ENCODE peak calls at places on chromosome 6, in seven cellular contexts. Q, B, Y, C, J, F and E are unnamed samples.
A peak's percentile ranks its signal among the peaks of the same experiment; 100 is the strongest.

GRCh38 chr6:131945971-131946370 is 5.2 kb downstream of the CCN2 start:
- DNase-seq in Q (no peak), B (no peak), Y (no peak), C (no peak), J (no peak), F (no peak), E (no peak)

GRCh38 chr6:21732731-21733130 is 139.2 kb downstream of the SOX4 start:
- DNase-seq in Q (peak; percentile 55), B (no peak), Y (no peak), C (no peak), J (no peak), F (no peak), E (no peak)

GRCh38 chr6:165183071-165183470 is 126.3 kb downstream of the C6orf118 start:
- DNase-seq in Q (no peak), B (no peak), Y (no peak), C (no peak), J (no peak), F (no peak), E (no peak)

GRCh38 chr6:41815587-41815986 is 28.1 kb downstream of the TOMM6 start:
- DNase-seq in Q (no peak), B (no peak), Y (no peak), C (no peak), J (no peak), F (no peak), E (no peak)

GRCh38 chr6:82989891-82990290 is 75.8 kb downstream of the UBE3D start:
- DNase-seq in Q (no peak), B (no peak), Y (no peak), C (no peak), J (no peak), F (no peak), E (no peak)

GRCh38 chr6:118869894-118870665 is 23.9 kb upstream of the ASF1A start:
- DNase-seq in Q (no peak), B (no peak), Y (no peak), C (no peak), J (no peak), F (no peak), E (no peak)

GRCh38 chr6:111642463-111643158 is 36.9 kb upstream of the TRAF3IP2 start:
- DNase-seq in Q (no peak), B (peak; percentile 90), Y (peak; percentile 67), C (peak; percentile 66), J (peak; percentile 78), F (peak; percentile 83), E (peak; percentile 52)

GRCh38 chr6:1758076-1758679 is 148.5 kb downstream of the FOXC1 start:
- DNase-seq in Q (no peak), B (peak; percentile 81), Y (no peak), C (no peak), J (no peak), F (no peak), E (no peak)

GRCh38 chr6:42368156-42368555 is 83.6 kb downstream of the TRERF1 start:
- DNase-seq in Q (no peak), B (no peak), Y (no peak), C (no peak), J (no peak), F (no peak), E (no peak)

GRCh38 chr6:106525111-106525884 is 104.0 kb downstream of the RTN4IP1 start:
- DNase-seq in Q (no peak), B (no peak), Y (no peak), C (no peak), J (no peak), F (no peak), E (no peak)

DNA sequence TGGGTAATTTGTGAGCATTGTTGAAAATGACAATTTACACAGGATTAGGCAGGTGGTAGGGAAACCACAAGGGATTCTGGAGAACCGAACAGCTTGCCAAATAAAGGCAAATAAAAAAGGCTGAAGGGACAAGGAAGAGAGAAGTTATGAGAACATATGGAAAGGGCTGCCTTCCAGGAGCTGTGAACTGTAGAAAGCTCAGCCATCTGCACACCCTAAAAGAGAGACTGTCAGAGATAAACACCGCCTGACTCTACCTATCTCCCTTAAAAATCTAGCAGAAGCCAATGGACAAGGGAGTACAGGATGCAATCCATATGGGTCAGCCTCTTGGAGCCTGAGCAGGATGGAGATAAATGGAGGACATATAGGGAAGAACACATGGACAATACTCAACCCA is 12.7 kb upstream of the SLC17A1 start:
- DNase-seq in Q (no peak), B (no peak), Y (no peak), C (no peak), J (no peak), F (no peak), E (no peak)
- H3K27ac ChIP-seq in Q (no peak overlapping the region), B (no peak overlapping the region), Y (no peak overlapping the region), C (no peak overlapping the region), J (no peak overlapping the region), F (no peak overlapping the region), E (no peak overlapping the region)

GRCh38 chr6:32825966-32826365 is 9.2 kb upstream of the HLA-DOB start:
- DNase-seq in Q (peak; percentile 59), B (no peak), Y (no peak), C (no peak), J (no peak), F (peak; percentile 68), E (no peak)
- TF ChIP-seq CTCF in Q (peak; percentile 61), B (peak; percentile 70), Y (peak; percentile 60), C (peak; percentile 37), J (peak; percentile 48), F (peak; percentile 75), E (peak; percentile 59)

GRCh38 chr6:154474636-154475428 is 35.7 kb downstream of the CNKSR3 start:
- DNase-seq in Q (no peak), B (peak; percentile 24), Y (no peak), C (no peak), J (no peak), F (no peak), E (peak; percentile 38)
- H3K27ac ChIP-seq in Q (no peak overlapping the region), B (no peak overlapping the region), Y (no peak overlapping the region), C (no peak overlapping the region), J (no peak overlapping the region), F (no peak overlapping the region), E (peak overlapping the region; percentile 25)

GRCh38 chr6:151276112-151276745 is 36.5 kb downstream of the AKAP12 start:
- DNase-seq in Q (peak; percentile 67), B (no peak), Y (no peak), C (no peak), J (peak; percentile 14), F (no peak), E (no peak)
- TF ChIP-seq CTCF in Q (peak; percentile 14), B (peak; percentile 27), Y (no peak), C (no peak), J (no peak), F (no peak), E (no peak)

DNA sequence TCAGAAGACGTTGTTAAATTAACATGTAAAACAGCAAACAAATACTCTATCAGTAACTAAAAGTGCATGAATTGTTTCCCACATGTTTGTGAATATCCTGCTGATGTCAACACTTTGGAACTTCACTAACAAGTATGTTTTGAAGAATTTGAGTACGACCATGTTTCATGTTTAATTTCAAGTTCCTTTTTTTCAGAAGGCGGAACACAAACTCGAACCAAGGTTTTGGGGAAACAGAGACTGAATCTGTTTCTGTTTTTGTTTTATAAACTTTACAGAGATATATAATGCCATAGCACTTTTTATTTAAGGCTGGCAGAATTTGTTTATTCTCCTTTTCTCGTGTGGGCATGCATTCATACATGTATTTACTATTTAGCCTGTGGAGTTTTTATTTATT is 509.3 kb upstream of the CITED2 start:
- DNase-seq in Q (no peak), B (no peak), Y (no peak), C (no peak), J (no peak), F (no peak), E (no peak)
- H3K27ac ChIP-seq in Q (no peak overlapping the region), B (peak overlapping the region; percentile 91), Y (peak overlapping the region; percentile 89), C (no peak overlapping the region), J (peak overlapping the region; percentile 43), F (no peak overlapping the region), E (no peak overlapping the region)

GRCh38 chr6:26003102-26003694 is 40.6 kb downstream of the TRIM38 start:
- DNase-seq in Q (peak; percentile 62), B (peak; percentile 88), Y (peak; percentile 38), C (no peak), J (peak; percentile 73), F (peak; percentile 85), E (peak; percentile 69)
- TF ChIP-seq CTCF in Q (peak; percentile 78), B (peak; percentile 91), Y (peak; percentile 93), C (peak; percentile 81), J (peak; percentile 82), F (peak; percentile 80), E (peak; percentile 67)

DNA sequence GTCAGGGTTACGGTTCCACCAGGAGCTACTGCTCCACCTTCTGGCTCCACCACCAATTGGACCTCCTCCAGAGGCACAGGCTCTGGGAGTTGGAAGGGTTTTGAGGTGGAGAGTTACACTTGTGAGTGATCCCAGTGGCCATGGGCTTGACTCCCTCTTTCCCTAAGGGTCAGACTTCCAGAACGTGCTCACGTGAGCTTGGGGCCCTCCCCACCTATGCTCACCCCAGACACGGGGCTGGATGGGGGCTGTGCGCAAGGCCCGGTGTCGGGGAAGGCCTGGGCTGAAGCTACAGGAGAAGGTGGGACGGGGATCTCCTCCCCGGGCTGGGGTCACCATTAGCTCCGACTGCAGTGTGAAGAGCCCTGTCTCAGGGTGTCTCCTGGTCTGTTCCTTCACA is 1.4 kb downstream of the AGER start:
- DNase-seq in Q (no peak), B (no peak), Y (no peak), C (no peak), J (no peak), F (no peak), E (no peak)
- H3K27ac ChIP-seq in Q (no peak overlapping the region), B (no peak overlapping the region), Y (no peak overlapping the region), C (no peak overlapping the region), J (peak overlapping the region; percentile 46), F (no peak overlapping the region), E (peak overlapping the region; percentile 100)

GRCh38 chr6:64224819-64225218 is 589.2 kb downstream of the PHF3 start:
- DNase-seq in Q (no peak), B (no peak), Y (no peak), C (no peak), J (peak; percentile 20), F (no peak), E (no peak)

GRCh38 chr6:64227868-64228267 is 592.3 kb downstream of the PHF3 start:
- DNase-seq in Q (no peak), B (no peak), Y (no peak), C (no peak), J (no peak), F (no peak), E (no peak)

GRCh38 chr6:64230530-64230929 is 594.9 kb downstream of the PHF3 start:
- DNase-seq in Q (no peak), B (no peak), Y (no peak), C (no peak), J (no peak), F (no peak), E (no peak)
- TF ChIP-seq CTCF in Q (no peak), B (peak; percentile 39), Y (no peak), C (no peak), J (no peak), F (no peak), E (no peak)